ENCODE peak calls at places on chromosomes 1 and 21, in four cellular contexts. B, P, W and H are unnamed samples.

GRCh38 chr1:8870605-8871538 is 7.6 kb downstream of the ENO1 start:
- DNase-seq in B (no peak), P (no peak), W (no peak), H (no peak)

GRCh38 chr1:7929637-7930036 is 11.0 kb downstream of the TNFRSF9 start:
- DNase-seq in B (no peak), P (no peak), W (no peak), H (no peak)

GRCh38 chr1:230757856-230758704 is 10.9 kb downstream of the CAPN9 start:
- DNase-seq in B (no peak), P (no peak), W (no peak), H (no peak)

GRCh38 chr1:242523282-242523967 is 1.1 kb downstream of the PLD5 start:
- DNase-seq in B (no peak), P (no peak), W (peak; percentile 6), H (no peak)

GRCh38 chr1:200184196-200184595 is 156.7 kb downstream of the NR5A2 start:
- DNase-seq in B (peak; percentile 25), P (peak; percentile 86), W (no peak), H (no peak)

GRCh38 chr1:230878584-230878975 is 10.3 kb upstream of the C1orf198 start:
- DNase-seq in B (peak; percentile 91), P (no peak), W (no peak), H (no peak)

GRCh38 chr1:44810101-44810761 is 1.9 kb downstream of the BTBD19 start:
- DNase-seq in B (no peak), P (peak; percentile 81), W (no peak), H (peak; percentile 13)

GRCh38 chr1:47758341-47759237 is 238.6 kb downstream of the TRABD2B start:
- DNase-seq in B (no peak), P (no peak), W (no peak), H (no peak)

GRCh38 chr1:41613646-41614592 is 129.4 kb upstream of the EDN2 start:
- DNase-seq in B (no peak), P (no peak), W (no peak), H (peak; percentile 83)

GRCh38 chr1:214833357-214833756 is 230.4 kb downstream of the CENPF start:
- DNase-seq in B (no peak), P (no peak), W (no peak), H (no peak)

GRCh38 chr1:20366076-20366765 is 75.5 kb downstream of the VWA5B1 start:
- DNase-seq in B (no peak), P (no peak), W (no peak), H (peak; percentile 56)

GRCh38 chr1:245829194-245829593 is 674.4 kb downstream of the KIF26B start:
- DNase-seq in B (no peak), P (no peak), W (no peak), H (no peak)

GRCh38 chr1:45359882-45360513 is 19.8 kb upstream of the MUTYH start:
- DNase-seq in B (no peak), P (peak; percentile 69), W (peak; percentile 74), H (peak; percentile 31)

GRCh38 chr1:52707927-52708655 is 9.9 kb upstream of the COA7 start:
- DNase-seq in B (no peak), P (no peak), W (no peak), H (no peak)

GRCh38 chr21:45865106-45865835 is 116.3 kb upstream of the COL6A1 start:
- DNase-seq in B (peak; percentile 48), P (no peak), W (no peak), H (no peak)

GRCh38 chr1:3320246-3321152 is 134.0 kb upstream of the ARHGEF16 start:
- DNase-seq in B (no peak), P (peak; percentile 69), W (no peak), H (no peak)

GRCh38 chr1:33302325-33302724 is 18.6 kb downstream of the A3GALT2 start:
- DNase-seq in B (no peak), P (no peak), W (no peak), H (no peak)

GRCh38 chr1:208803371-208803811 is 559.2 kb upstream of the PLXNA2 start:
- DNase-seq in B (no peak), P (no peak), W (peak; percentile 63), H (no peak)

GRCh38 chr1:97050501-97050900 is 328.9 kb downstream of the PTBP2 start:
- DNase-seq in B (no peak), P (no peak), W (peak; percentile 65), H (no peak)

GRCh38 chr21:27823652-27824201 is 856.8 kb upstream of the ADAMTS5 start:
- DNase-seq in B (no peak), P (no peak), W (no peak), H (no peak)

GRCh38 chr21:35436899-35437298 is 387.8 kb upstream of the RUNX1 start:
- DNase-seq in B (no peak), P (no peak), W (no peak), H (no peak)
- TF ChIP-seq CTCF in B (peak; percentile 4), P (no peak), W (no peak), H (no peak)

GRCh38 chr1:156417700-156418015 is 48.6 kb downstream of the RHBG start:
- DNase-seq in B (no peak), P (no peak), W (no peak), H (no peak)

GRCh38 chr1:156420209-156421061 is 51.4 kb downstream of the RHBG start:
- DNase-seq in B (no peak), P (no peak), W (no peak), H (no peak)

GRCh38 chr1:156421062-156421938 is 52.3 kb downstream of the RHBG start:
- DNase-seq in B (peak; percentile 19), P (peak; percentile 74), W (peak; percentile 89), H (peak; percentile 84)

GRCh38 chr1:156421939-156422601 is 53.1 kb downstream of the RHBG start:
- DNase-seq in B (no peak), P (no peak), W (no peak), H (no peak)

GRCh38 chr1:156419863-156420208 is 50.8 kb downstream of the RHBG start:
- DNase-seq in B (no peak), P (no peak), W (no peak), H (peak; percentile 62)
- TF ChIP-seq CTCF in B (peak; percentile 37), P (no peak), W (no peak), H (no peak)

DNA sequence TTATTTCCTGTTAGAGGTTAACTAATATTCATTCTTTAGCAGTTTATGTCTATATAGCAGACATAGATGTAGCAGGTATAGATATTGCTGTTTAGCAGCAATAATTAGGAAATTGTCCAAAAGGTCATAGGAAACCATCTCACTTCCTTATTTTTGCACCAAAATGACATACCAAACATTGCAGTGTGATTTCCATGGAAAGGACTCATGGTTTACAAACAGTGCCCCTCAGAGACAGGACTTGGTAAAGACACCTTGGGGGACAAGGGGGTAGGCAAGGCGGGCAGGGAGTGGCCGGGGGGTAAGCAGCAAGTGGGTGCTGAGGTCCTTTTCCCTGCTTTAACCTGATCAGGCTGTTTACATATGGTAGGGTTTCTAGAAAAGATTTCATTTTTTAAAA is 30.5 kb downstream of the BATF3 start:
- DNase-seq in B (no peak), P (no peak), W (peak; percentile 39), H (no peak)
- TF ChIP-seq CTCF in B (no peak), P (no peak), W (peak; percentile 22), H (peak; percentile 12)

GRCh38 chr1:160884579-160884978 is 401 bp downstream of the ITLN1 start:
- DNase-seq in B (no peak), P (no peak), W (no peak), H (no peak)
- TF ChIP-seq CTCF in B (no peak), P (no peak), W (no peak), H (no peak)

DNA sequence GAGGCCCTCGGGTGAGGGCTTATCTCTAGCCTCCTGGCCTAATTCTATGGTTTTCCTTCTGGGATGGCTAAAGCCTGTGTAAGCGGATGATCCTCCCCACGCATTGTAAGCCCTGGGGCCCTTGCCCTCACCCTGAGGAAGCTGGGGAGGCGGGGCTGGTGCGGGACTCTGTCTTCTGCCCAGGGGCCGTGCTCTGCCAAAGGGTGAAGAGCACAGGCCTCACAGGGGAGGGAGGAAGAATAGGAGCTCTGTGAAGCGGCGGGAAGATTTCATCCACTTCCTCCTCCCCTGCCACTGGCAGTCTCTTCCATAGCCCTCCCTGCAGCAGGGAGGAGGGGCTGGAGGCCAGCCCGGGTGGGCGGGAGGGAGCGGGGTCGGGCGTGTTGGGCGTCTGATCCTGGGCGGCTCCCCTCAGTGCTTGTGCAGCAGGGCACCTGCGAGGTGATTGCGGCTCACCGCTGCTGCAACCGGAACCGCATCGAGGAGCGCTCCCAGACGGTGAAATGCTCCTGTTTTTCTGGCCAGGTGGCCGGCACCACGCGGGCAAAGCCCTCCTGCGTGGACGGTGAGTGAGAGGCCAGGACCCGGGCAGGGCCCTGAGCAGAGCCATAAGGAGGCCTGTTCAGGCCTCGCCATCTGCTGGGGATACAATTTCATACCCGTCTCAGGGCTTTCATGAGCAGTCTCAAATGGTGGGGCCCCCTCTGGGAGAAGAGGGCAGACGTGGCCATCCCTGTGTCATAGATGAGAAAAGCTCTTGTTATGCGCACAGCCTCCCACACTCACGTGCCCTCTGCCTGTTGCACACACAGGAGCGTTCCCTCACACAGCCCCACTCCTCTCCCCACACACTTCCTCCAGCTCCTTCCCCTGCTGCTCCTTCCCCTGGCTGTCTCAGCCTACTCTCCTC is 7.7 kb upstream of the PPM1J start:
- DNase-seq in B (no peak), P (no peak), W (no peak), H (peak; percentile 62)
- TF ChIP-seq CTCF in B (no peak), P (no peak), W (no peak), H (no peak)

DNA sequence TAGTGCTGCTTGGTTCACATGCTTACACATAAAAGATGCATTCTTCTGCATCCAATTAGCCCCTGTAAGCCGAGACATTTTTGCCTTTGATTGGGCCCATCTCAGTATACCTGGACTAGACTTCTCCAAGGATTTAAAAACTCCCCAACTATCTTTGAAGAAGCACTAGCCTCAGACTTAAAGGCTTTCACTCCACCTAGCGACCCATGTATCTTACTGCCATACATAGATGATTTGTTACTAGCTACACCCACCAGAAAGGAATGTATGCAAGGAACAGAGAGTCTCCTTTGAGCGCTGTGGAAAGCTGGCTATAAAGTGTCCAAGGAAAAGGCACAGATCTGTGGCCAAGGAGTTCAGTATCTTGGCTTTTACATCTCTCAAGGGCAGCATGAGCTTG is 91.7 kb downstream of the LIPI start:
- DNase-seq in B (no peak), P (no peak), W (peak; percentile 8), H (no peak)
- TF ChIP-seq CTCF in B (no peak), P (no peak), W (no peak), H (no peak)

DNA sequence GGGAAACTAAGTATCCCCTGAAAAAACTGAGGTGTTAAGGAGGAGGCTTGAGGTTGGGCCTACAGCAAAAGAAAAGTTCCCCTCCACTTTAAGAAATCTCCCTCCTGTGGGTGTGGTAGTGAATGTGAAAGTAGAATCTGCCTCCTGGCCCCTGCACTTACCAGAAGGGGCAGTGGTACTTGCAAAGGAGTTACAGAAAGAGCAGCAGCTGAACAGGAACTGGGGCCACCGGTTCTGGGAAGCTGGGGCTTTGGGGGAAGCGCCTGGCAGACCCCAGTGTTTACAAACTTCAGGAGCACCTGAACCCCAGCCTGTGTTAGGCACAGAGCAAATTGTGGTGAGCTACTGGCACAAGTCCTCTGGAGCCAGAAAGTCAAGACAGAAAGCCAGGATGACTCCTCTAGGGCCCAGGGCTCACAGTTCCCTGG is 250.2 kb upstream of the FGGY start:
- DNase-seq in B (no peak), P (peak; percentile 36), W (no peak), H (no peak)
- TF ChIP-seq CTCF in B (no peak), P (no peak), W (peak; percentile 11), H (no peak)